ENCODE peak calls at places on chromosomes 1 and 21, in four cellular contexts. S is GM23338, O is AG04450, J is lower lobe of right lung. U is an unnamed sample.
A peak's percentile ranks its signal among the peaks of the same experiment; 100 is the strongest.

GRCh38 chr21:25425156-25425555 is 182.1 kb downstream of the MRPL39 start:
- DNase-seq in S (no peak), O (no peak), J (no peak), U (no peak)

GRCh38 chr1:184623404-184623803 is 131.3 kb downstream of the EDEM3 start:
- DNase-seq in S (no peak), O (no peak), J (no peak), U (no peak)

GRCh38 chr1:55418625-55419024 is 203.5 kb upstream of the USP24 start:
- DNase-seq in S (no peak), O (no peak), J (no peak), U (no peak)

GRCh38 chr1:66364578-66365391 is 169.2 kb upstream of the SGIP1 start:
- DNase-seq in S (no peak), O (no peak), J (no peak), U (no peak)

GRCh38 chr1:25876693-25877077 is 1.2 kb upstream of the PAQR7 start:
- DNase-seq in S (no peak), O (no peak), J (no peak), U (no peak)

GRCh38 chr1:208254862-208255261 is 10.7 kb upstream of the PLXNA2 start:
- DNase-seq in S (no peak), O (no peak), J (no peak), U (no peak)

GRCh38 chr21:32206631-32207030 is 72.2 kb downstream of the MIS18A start:
- DNase-seq in S (no peak), O (no peak), J (no peak), U (no peak)

GRCh38 chr1:91856996-91857395 is 29.0 kb downstream of the TGFBR3 start:
- DNase-seq in S (no peak), O (no peak), J (no peak), U (no peak)

GRCh38 chr1:15751739-15752138 is 6.9 kb upstream of the FBLIM1 start:
- DNase-seq in S (no peak), O (no peak), J (no peak), U (no peak)

GRCh38 chr1:211327341-211327921 is 798 bp downstream of the TRAF5 start:
- DNase-seq in S (peak; percentile 79), O (no peak), J (no peak), U (no peak)

GRCh38 chr1:224433041-224433670 is 1.4 kb downstream of the WDR26 start:
- DNase-seq in S (peak; percentile 30), O (no peak), J (peak; percentile 49), U (no peak)

GRCh38 chr1:226046240-226046639 is 16.3 kb upstream of the H3-3A start:
- DNase-seq in S (no peak), O (no peak), J (no peak), U (no peak)

GRCh38 chr1:191498318-191498717 is 659.9 kb upstream of the RGS18 start:
- DNase-seq in S (no peak), O (no peak), J (no peak), U (peak; percentile 53)

GRCh38 chr1:17292299-17293198 is 15.4 kb upstream of the PADI4 start:
- DNase-seq in S (no peak), O (no peak), J (no peak), U (no peak)

GRCh38 chr1:36206323-36206858 is 17.9 kb upstream of the THRAP3 start:
- DNase-seq in S (no peak), O (no peak), J (no peak), U (no peak)

GRCh38 chr21:32604484-32604883 is 7.7 kb downstream of the CFAP298 start:
- DNase-seq in S (peak; percentile 87), O (no peak), J (no peak), U (no peak)

GRCh38 chr1:47317841-47318240 is 3.9 kb upstream of the STIL start:
- DNase-seq in S (no peak), O (peak; percentile 72), J (no peak), U (no peak)

GRCh38 chr1:8020032-8020431 is 6.1 kb downstream of the ERRFI1 start:
- DNase-seq in S (no peak), O (no peak), J (no peak), U (peak; percentile 55)

GRCh38 chr1:222335586-222335985 is 212.3 kb downstream of the HHIPL2 start:
- DNase-seq in S (no peak), O (no peak), J (no peak), U (no peak)

GRCh38 chr1:204684551-204685235 is 845 bp downstream of the LRRN2 start:
- DNase-seq in S (peak; percentile 60), O (no peak), J (no peak), U (no peak)

GRCh38 chr21:46191257-46191685 is 7.0 kb upstream of the SPATC1L start:
- DNase-seq in S (no peak), O (peak; percentile 52), J (no peak), U (peak; percentile 26)

GRCh38 chr1:44031051-44031899 is at the start of gene SLC6A9:
- DNase-seq in S (peak; percentile 82), O (peak; percentile 70), J (peak; percentile 70), U (no peak)

GRCh38 chr1:170619167-170620030 is 44.5 kb upstream of the PRRX1 start:
- DNase-seq in S (no peak), O (no peak), J (no peak), U (no peak)

GRCh38 chr1:54798769-54799641 is 2.1 kb downstream of the TTC22 start:
- DNase-seq in S (no peak), O (no peak), J (no peak), U (no peak)

GRCh38 chr1:30748699-30749401 is 8.7 kb downstream of the LAPTM5 start:
- DNase-seq in S (no peak), O (no peak), J (peak; percentile 45), U (peak; percentile 49)

GRCh38 chr1:51788938-51789337 is 89.6 kb downstream of the NRDC start:
- DNase-seq in S (no peak), O (no peak), J (no peak), U (no peak)

GRCh38 chr21:41634858-41635257 is 126.9 kb upstream of the TMPRSS2 start:
- DNase-seq in S (no peak), O (no peak), J (no peak), U (no peak)

GRCh38 chr1:203252678-203253077 is 23.2 kb upstream of the CHIT1 start:
- DNase-seq in S (no peak), O (no peak), J (no peak), U (no peak)

GRCh38 chr1:174000274-174000852 is 21.8 kb downstream of the RC3H1 start:
- DNase-seq in S (no peak), O (no peak), J (no peak), U (no peak)

GRCh38 chr1:67686272-67687197 is 1.5 kb downstream of the GADD45A start:
- DNase-seq in S (peak; percentile 63), O (peak; percentile 96), J (peak; percentile 75), U (peak; percentile 85)

GRCh38 chr21:38384675-38385074 is 113.6 kb downstream of the ERG start:
- DNase-seq in S (no peak), O (no peak), J (no peak), U (no peak)

GRCh38 chr1:213457097-213457680 is 406.1 kb downstream of the RPS6KC1 start:
- DNase-seq in S (no peak), O (no peak), J (no peak), U (no peak)

GRCh38 chr1:27275686-27276085 is 41.3 kb downstream of the WDTC1 start:
- DNase-seq in S (no peak), O (no peak), J (no peak), U (no peak)

GRCh38 chr1:33032126-33032869 is 4.4 kb downstream of the AK2 start:
- DNase-seq in S (no peak), O (no peak), J (no peak), U (no peak)

GRCh38 chr1:26537951-26538352 is 8.4 kb downstream of the RPS6KA1 start:
- DNase-seq in S (peak; percentile 71), O (no peak), J (peak; percentile 63), U (no peak)

GRCh38 chr1:235102993-235103411 is 25.6 kb downstream of the TOMM20 start:
- DNase-seq in S (no peak), O (no peak), J (no peak), U (no peak)

GRCh38 chr1:94865369-94865768 is 45.2 kb downstream of the SLC44A3 start:
- DNase-seq in S (no peak), O (no peak), J (no peak), U (no peak)

GRCh38 chr1:94862718-94863117 is 42.6 kb downstream of the SLC44A3 start:
- DNase-seq in S (no peak), O (no peak), J (no peak), U (no peak)

GRCh38 chr1:94864821-94865220 is 44.7 kb downstream of the SLC44A3 start:
- DNase-seq in S (peak; percentile 28), O (no peak), J (no peak), U (no peak)

GRCh38 chr1:94863919-94864318 is 43.8 kb downstream of the SLC44A3 start:
- DNase-seq in S (no peak), O (peak; percentile 46), J (no peak), U (no peak)

DNA sequence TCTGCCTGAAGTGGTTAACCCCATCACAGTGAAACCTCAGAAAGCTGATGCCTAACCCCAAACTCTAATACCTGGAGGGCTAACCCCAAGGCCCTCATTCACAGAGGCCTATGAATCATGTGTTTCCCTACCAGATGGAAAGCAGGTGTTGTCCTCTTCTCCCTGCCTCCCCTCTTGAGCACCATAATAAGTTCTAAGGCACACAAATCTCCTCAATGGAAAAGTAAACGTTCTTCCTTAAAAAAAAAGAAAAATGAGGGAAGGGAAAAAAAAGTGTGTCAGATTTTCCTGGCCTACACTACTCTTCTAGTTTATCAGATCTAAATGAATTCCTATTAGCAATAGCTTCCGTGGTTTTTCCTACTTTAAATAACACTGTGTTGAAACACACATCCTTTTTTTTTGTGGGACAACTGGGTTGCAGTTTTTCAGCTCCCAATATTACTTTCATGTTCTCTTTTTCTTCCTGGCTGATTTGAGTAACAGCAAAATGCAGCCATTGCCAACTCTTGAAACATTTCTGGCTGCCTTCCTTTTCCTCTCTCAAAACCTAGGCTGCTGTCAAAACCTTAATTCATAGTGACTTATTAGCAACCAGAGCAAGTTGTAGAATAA is 43.2 kb downstream of the SLC44A3 start:
- DNase-seq in S (no peak), O (no peak), J (no peak), U (no peak)
- TF ChIP-seq CTCF in S (no peak), O (no peak), J (no peak), U (no peak)

DNA sequence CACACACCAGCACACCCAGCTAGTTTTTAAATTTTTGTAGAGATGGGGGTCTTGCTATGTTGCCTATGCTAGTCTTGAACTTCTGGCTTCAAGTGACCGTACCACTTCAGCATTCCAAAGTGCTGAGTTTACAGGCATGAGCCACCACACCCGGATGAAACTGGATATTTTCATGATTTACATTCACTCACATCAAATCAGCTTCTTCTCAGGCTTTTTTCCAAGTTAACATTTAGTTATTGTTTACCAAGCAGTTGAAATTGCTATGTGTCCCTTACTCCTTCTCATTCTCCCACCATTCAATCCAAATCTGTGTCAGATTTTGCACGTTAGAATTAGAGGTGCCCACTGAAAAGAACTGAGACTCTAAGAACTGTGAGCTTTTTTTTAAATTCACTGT is 18.3 kb downstream of the RIT1 start:
- DNase-seq in S (no peak), O (peak; percentile 59), J (no peak), U (peak; percentile 55)
- H3K4me3 ChIP-seq in S (no peak overlapping the region), O (no peak overlapping the region), J (no peak overlapping the region), U (no peak overlapping the region)

GRCh38 chr1:229669333-229669732 is 43.3 kb downstream of the URB2 start:
- DNase-seq in S (no peak), O (no peak), J (no peak), U (no peak)
- TF ChIP-seq CTCF in S (no peak), O (no peak), J (no peak), U (no peak)

DNA sequence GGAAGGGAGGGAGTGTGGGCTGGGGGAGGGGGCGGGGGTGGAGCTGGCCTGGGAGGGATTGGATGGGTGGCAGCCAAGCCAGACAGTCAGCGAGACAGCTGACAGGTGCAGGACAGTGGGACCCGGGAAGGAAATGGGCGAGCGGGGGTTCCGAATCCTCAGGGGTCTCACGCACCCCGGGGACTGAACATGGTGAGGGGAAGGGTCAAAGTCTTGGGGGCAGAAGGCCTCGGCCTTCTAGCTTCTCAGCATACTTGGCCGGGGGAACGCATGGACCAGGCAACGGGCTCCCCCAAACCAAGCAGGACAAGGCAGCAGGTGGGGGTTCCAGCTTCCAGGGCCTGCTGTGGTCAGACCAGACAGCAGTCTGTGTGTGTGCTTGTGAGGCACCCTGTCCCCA is 23.1 kb downstream of the CASZ1 start:
- DNase-seq in S (no peak), O (no peak), J (peak; percentile 35), U (no peak)
- H3K4me3 ChIP-seq in S (no peak overlapping the region), O (no peak overlapping the region), J (no peak overlapping the region), U (no peak overlapping the region)